ENCODE peak calls at places on chromosome 14, in nine cellular contexts. M is tibial artery, R is colonic mucosa, A is body of pancreas, D is foreskin keratinocyte, X is WERI-Rb-1, I is adrenal gland, V is esophagus muscularis mucosa, G is suprapubic skin. C is an unnamed sample.

GRCh38 chr14:64438181-64438839 is 27.0 kb upstream of the AKAP5 start:
- DNase-seq in M (no peak), R (no peak), A (no peak), D (peak), X (no peak), I (no peak), V (no peak), G (no peak), C (no peak)

GRCh38 chr14:63287661-63288483 is 30.9 kb downstream of the GPHB5 start:
- DNase-seq in M (no peak), R (no peak), A (no peak), D (peak), X (no peak), I (no peak), V (no peak), G (no peak), C (no peak)

GRCh38 chr14:22084393-22085281 is 411.0 kb upstream of the OR4E1 start:
- DNase-seq in M (no peak), R (peak), A (no peak), D (peak), X (peak), I (peak), V (no peak), G (no peak), C (no peak)

GRCh38 chr14:64786296-64787149 is 82.3 kb downstream of the PLEKHG3 start:
- DNase-seq in M (no peak), R (no peak), A (no peak), D (no peak), X (no peak), I (peak), V (no peak), G (no peak), C (no peak)

GRCh38 chr14:55451398-55451797 is 11.0 kb upstream of the TBPL2 start:
- DNase-seq in M (no peak), R (no peak), A (no peak), D (no peak), X (no peak), I (no peak), V (peak), G (no peak), C (no peak)

GRCh38 chr14:20262642-20263128 is 23.6 kb downstream of the OR11H4 start:
- DNase-seq in M (no peak), R (no peak), A (no peak), D (peak), X (no peak), I (no peak), V (no peak), G (no peak), C (no peak)

GRCh38 chr14:69768873-69769272 is 1.9 kb downstream of the SRSF5 start:
- DNase-seq in M (no peak), R (no peak), A (no peak), D (no peak), X (no peak), I (no peak), V (no peak), G (no peak), C (no peak)

GRCh38 chr14:43900173-43900655 is 606.9 kb downstream of the FSCB start:
- DNase-seq in M (no peak), R (no peak), A (no peak), D (no peak), X (no peak), I (no peak), V (no peak), G (no peak), C (no peak)

GRCh38 chr14:91796622-91797347 is 64.9 kb upstream of the CATSPERB start:
- DNase-seq in M (no peak), R (no peak), A (no peak), D (peak), X (no peak), I (no peak), V (no peak), G (no peak), C (no peak)

GRCh38 chr14:59919582-59920377 is at the start of gene LRRC9:
- DNase-seq in M (no peak), R (peak), A (peak), D (no peak), X (peak), I (peak), V (no peak), G (peak), C (no peak)

GRCh38 chr14:69708049-69708448 is 58.9 kb upstream of the SRSF5 start:
- DNase-seq in M (no peak), R (no peak), A (no peak), D (no peak), X (no peak), I (no peak), V (no peak), G (no peak), C (no peak)

GRCh38 chr14:69037790-69038448 is 58.8 kb upstream of the ACTN1 start:
- DNase-seq in M (no peak), R (no peak), A (no peak), D (peak), X (no peak), I (no peak), V (no peak), G (no peak), C (no peak)

GRCh38 chr14:50040401-50040775 is 76.0 kb downstream of the VCPKMT start:
- DNase-seq in M (no peak), R (no peak), A (no peak), D (peak), X (no peak), I (no peak), V (no peak), G (no peak), C (no peak)

GRCh38 chr14:73227812-73228781 is 9.2 kb upstream of the PAPLN start:
- DNase-seq in M (peak), R (peak), A (peak), D (peak), X (no peak), I (peak), V (no peak), G (no peak), C (no peak)

GRCh38 chr14:76918751-76919421 is 92.7 kb downstream of the LRRC74A start:
- DNase-seq in M (peak), R (peak), A (peak), D (peak), X (peak), I (peak), V (peak), G (peak), C (peak)

GRCh38 chr14:62084020-62084419 is 321.8 kb downstream of the SNAPC1 start:
- DNase-seq in M (no peak), R (no peak), A (no peak), D (no peak), X (no peak), I (no peak), V (no peak), G (no peak), C (no peak)

GRCh38 chr14:76810953-76811400 is 1.7 kb downstream of the ANGEL1 start:
- DNase-seq in M (no peak), R (peak), A (no peak), D (peak), X (peak), I (peak), V (peak), G (no peak), C (no peak)

GRCh38 chr14:59484611-59485174 is 376 bp downstream of the JKAMP start:
- DNase-seq in M (no peak), R (no peak), A (no peak), D (no peak), X (no peak), I (no peak), V (no peak), G (no peak), C (no peak)

GRCh38 chr14:76793956-76794355 is 18.7 kb downstream of the ANGEL1 start:
- DNase-seq in M (no peak), R (no peak), A (no peak), D (no peak), X (no peak), I (no peak), V (no peak), G (no peak), C (no peak)

GRCh38 chr14:90305176-90305601 is 26.6 kb downstream of the NRDE2 start:
- DNase-seq in M (no peak), R (no peak), A (no peak), D (no peak), X (no peak), I (no peak), V (no peak), G (no peak), C (no peak)

GRCh38 chr14:89417469-89418225 is 614 bp upstream of the FOXN3 start:
- DNase-seq in M (peak), R (peak), A (peak), D (no peak), X (peak), I (peak), V (peak), G (peak), C (peak)

GRCh38 chr14:33512201-33512600 is 438.7 kb downstream of the EGLN3 start:
- DNase-seq in M (no peak), R (no peak), A (no peak), D (peak), X (no peak), I (peak), V (no peak), G (no peak), C (no peak)

GRCh38 chr14:74190910-74191575 is 48.2 kb upstream of the VSX2 start:
- DNase-seq in M (no peak), R (no peak), A (no peak), D (no peak), X (peak), I (peak), V (no peak), G (no peak), C (no peak)

GRCh38 chr14:35369701-35370191 is 34.8 kb downstream of the NFKBIA start:
- DNase-seq in M (no peak), R (no peak), A (no peak), D (peak), X (no peak), I (peak), V (no peak), G (no peak), C (no peak)

GRCh38 chr14:62118461-62118860 is 356.2 kb downstream of the SNAPC1 start:
- DNase-seq in M (no peak), R (no peak), A (no peak), D (peak), X (no peak), I (no peak), V (no peak), G (no peak), C (no peak)

GRCh38 chr14:65833256-65833880 is 420.8 kb downstream of the FUT8 start:
- DNase-seq in M (no peak), R (no peak), A (no peak), D (no peak), X (no peak), I (peak), V (no peak), G (peak), C (no peak)

GRCh38 chr14:90387201-90387600 is 9.6 kb upstream of the CALM1 start:
- DNase-seq in M (no peak), R (no peak), A (no peak), D (no peak), X (no peak), I (no peak), V (no peak), G (no peak), C (no peak)

GRCh38 chr14:72605921-72606220 is 288.0 kb downstream of the DPF3 start:
- DNase-seq in M (no peak), R (peak), A (no peak), D (no peak), X (no peak), I (no peak), V (peak), G (no peak), C (peak)

GRCh38 chr14:32208490-32208889 is 5.4 kb upstream of the RNU6-8 start:
- DNase-seq in M (no peak), R (no peak), A (no peak), D (no peak), X (no peak), I (no peak), V (no peak), G (no peak), C (no peak)

GRCh38 chr14:70188608-70189540 is at the start of gene SLC8A3:
- DNase-seq in M (no peak), R (peak), A (peak), D (peak), X (peak), I (peak), V (peak), G (no peak), C (no peak)

GRCh38 chr14:85214471-85214870 is 315.5 kb upstream of the FLRT2 start:
- DNase-seq in M (no peak), R (no peak), A (no peak), D (peak), X (no peak), I (no peak), V (no peak), G (no peak), C (no peak)

GRCh38 chr14:72450473-72451044 is 443.3 kb downstream of the DPF3 start:
- DNase-seq in M (no peak), R (no peak), A (no peak), D (no peak), X (no peak), I (no peak), V (no peak), G (no peak), C (no peak)

GRCh38 chr14:59333668-59334067 is 131.5 kb downstream of the GPR135 start:
- DNase-seq in M (no peak), R (no peak), A (no peak), D (peak), X (no peak), I (peak), V (no peak), G (no peak), C (no peak)

GRCh38 chr14:90177537-90178189 is 78.7 kb upstream of the PSMC1 start:
- DNase-seq in M (no peak), R (no peak), A (no peak), D (peak), X (no peak), I (no peak), V (no peak), G (no peak), C (no peak)

GRCh38 chr14:55819610-55820304 is 239.8 kb downstream of the KTN1 start:
- DNase-seq in M (no peak), R (no peak), A (no peak), D (no peak), X (no peak), I (no peak), V (no peak), G (no peak), C (no peak)

DNA sequence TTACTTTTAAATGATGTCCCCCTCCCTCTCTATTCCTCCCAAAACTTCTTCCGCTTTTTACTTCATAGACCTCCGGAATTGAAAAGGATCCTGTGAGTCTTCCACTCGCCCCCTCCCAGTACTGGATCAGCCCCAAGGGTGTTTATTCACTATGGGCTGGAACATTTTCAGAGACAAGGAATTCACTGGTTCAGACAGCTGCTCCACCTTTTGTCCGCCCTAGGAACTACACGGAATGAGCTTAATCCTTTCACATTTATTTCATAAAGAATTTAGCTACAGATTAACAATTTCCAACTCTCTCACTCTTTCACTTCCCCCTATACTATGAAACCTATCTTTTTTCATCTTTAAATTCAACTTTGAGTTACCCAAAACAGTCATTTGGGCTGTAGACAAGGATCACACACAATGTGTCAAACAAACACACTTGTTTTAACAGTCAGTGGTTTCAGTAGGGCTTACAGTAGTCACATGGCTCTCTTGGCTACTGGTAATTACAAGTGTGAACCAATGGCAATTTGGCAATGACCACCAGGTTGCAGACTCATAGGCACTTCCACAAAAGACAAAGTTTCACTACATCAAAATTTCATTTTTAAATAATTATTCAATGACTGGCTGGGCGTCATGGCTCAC is 20.6 kb downstream of the CNIH1 start:
- DNase-seq in M (peak), R (peak), A (no peak), D (peak), X (peak), I (peak), V (no peak), G (no peak), C (no peak)
- TF ChIP-seq CTCF in M (peak), R (peak), A (peak), D (peak), X (peak), I (peak), V (peak), G (peak), C (peak)

GRCh38 chr14:103846008-103846568 is 1.3 kb downstream of the PPP1R13B start:
- DNase-seq in M (no peak), R (no peak), A (no peak), D (no peak), X (no peak), I (no peak), V (no peak), G (no peak), C (no peak)

GRCh38 chr14:103845327-103845726 is 2.0 kb downstream of the PPP1R13B start:
- DNase-seq in M (no peak), R (no peak), A (no peak), D (no peak), X (no peak), I (no peak), V (no peak), G (no peak), C (no peak)

GRCh38 chr14:103847954-103848719 is 762 bp upstream of the PPP1R13B start:
- DNase-seq in M (no peak), R (no peak), A (peak), D (no peak), X (peak), I (peak), V (no peak), G (peak), C (no peak)

GRCh38 chr14:103847439-103847953 is at the start of gene PPP1R13B:
- DNase-seq in M (peak), R (peak), A (peak), D (peak), X (peak), I (peak), V (peak), G (peak), C (peak)

DNA sequence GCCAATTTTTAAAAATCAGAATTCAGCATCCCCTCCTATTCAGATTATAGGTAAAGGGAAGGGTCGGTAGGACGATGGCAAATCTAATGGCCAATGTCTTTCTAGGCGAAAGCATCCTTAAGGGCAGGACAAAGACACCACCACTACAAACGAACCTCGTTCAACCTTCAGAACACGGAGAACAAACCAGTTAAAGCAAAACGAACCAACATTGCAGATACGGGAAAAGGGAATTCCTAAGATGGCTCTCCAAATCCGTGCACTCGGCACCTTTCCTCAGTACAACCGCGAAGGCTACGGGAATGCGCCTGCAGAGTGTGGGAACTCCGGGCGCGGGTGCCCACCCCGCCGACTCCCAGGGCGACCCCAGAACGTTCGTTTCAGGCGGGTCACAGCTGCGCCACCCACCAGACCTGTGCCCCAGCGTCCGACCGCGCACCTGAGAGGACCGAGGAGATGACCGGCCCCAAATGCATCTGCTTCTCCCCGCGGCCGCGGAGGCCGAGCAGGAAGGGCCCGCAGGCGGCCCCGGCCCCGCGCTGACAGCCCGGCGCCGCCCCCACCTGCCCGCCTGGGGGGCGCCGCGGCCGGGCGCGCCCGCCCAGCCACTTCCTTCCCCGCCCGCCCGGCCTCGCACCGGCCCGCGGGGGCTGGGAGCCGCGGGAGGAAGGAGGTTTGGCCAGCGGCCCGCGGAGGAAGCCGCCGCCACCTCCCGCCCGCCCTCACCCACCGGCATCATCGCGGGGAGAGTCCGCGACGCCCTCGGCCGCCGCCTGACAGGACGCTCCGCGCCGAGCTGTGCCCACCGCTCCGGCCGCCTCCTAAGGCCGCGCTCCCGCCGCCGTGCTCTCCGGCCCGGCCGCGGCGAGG is 571 bp downstream of the PPP1R13B start:
- DNase-seq in M (no peak), R (peak), A (peak), D (peak), X (peak), I (peak), V (no peak), G (peak), C (no peak)
- H3K27ac ChIP-seq in M (peak), R (peak), A (peak), D (no peak), X (no peak), I (no peak), V (peak), G (peak), C (peak)

DNA sequence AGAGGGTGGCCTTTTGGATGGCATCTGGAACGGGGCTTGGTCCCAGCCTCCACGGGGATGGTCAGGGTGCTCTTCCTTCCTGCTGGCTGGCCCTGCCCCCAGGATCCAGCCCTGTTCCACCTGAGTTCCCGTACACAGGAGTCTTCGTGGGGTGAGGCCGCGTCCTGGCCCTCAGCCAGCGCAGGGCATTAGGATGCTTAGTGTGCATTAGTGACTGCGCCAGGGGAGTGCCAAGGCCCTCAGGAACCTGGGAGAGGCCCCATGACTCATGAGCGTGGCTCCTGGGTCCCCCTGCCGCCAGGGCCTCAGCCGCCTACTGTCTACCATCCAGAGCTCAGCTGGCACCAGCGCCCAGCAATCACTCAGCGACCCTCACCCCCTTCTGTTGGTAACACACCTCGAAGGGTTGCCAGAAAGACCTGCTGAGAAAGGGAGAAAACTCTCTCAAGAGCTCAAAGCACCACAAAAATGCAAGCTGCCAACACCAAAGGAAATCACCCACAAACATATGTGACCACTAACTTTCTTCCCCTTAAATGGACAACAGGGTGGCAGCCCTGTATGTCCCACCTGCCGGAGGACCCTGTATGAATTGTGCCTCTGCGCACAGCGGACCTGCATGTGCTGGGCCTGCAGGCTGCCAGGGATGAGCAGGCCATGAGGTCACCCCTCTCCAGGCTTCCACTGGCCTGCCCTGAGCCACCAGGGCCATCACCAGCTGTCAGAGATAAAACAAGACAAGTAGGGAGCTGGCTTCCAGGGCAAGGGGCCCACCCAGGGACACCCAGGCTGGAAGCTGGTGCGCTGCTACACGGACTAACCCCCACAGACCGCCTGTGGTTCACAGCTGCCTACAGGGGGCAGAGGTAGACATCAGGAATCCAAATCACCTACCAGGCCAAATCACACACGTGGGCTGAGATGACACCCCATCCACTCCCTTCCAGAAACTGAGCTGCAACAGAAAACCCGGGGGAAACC is 28.7 kb downstream of the CCDC85C start:
- DNase-seq in M (no peak), R (peak), A (peak), D (peak), X (peak), I (peak), V (no peak), G (no peak), C (no peak)
- TF ChIP-seq CTCF in M (no peak), R (no peak), A (no peak), D (peak), X (peak), I (no peak), V (peak), G (peak), C (peak)

DNA sequence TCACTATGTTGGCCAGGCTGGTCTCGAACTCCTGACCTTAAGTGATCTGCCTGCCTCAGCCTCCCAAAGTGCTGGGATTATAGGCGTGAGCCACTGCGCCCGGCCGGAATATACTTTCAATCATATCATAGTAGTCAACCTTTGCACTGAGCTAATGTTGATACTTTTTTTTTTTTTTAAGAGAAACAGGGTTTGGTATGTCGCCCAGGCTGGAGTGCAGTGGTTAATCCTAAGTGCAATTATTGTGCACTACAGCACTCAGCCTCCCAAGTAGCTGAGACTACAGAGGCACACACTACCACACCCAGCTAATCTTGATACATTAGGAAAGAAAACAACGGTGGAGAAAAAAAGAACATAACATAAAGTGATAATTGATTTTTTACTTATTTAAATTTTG is 15.6 kb downstream of the BTBD7 start:
- DNase-seq in M (no peak), R (no peak), A (no peak), D (no peak), X (no peak), I (no peak), V (no peak), G (no peak), C (no peak)
- H3K27ac ChIP-seq in M (no peak), R (peak), A (no peak), D (no peak), X (no peak), I (no peak), V (no peak), G (no peak), C (no peak)